ENCODE peak calls at places on chromosome 17, in four cellular contexts. P, M, K and S are unnamed samples.

GRCh38 chr17:70938311-70938710 is 769.0 kb downstream of the KCNJ2 start:
- DNase-seq in P (no peak), M (no peak), K (no peak), S (no peak)

GRCh38 chr17:71252446-71252845 is 868.4 kb upstream of the SOX9 start:
- DNase-seq in P (no peak), M (no peak), K (no peak), S (no peak)

GRCh38 chr17:14356043-14356637 is 55.3 kb downstream of the HS3ST3B1 start:
- DNase-seq in P (peak), M (no peak), K (no peak), S (no peak)

GRCh38 chr17:61157246-61157887 is 242.3 kb upstream of the TBX2 start:
- DNase-seq in P (no peak), M (no peak), K (no peak), S (no peak)

GRCh38 chr17:62673614-62674362 is 46.3 kb downstream of the MRC2 start:
- DNase-seq in P (no peak), M (no peak), K (no peak), S (no peak)

GRCh38 chr17:46818929-46819859 is 702 bp upstream of the WNT3 start:
- DNase-seq in P (peak), M (no peak), K (no peak), S (no peak)

GRCh38 chr17:74055508-74056160 is 147.8 kb upstream of the RPL38 start:
- DNase-seq in P (no peak), M (no peak), K (no peak), S (no peak)

GRCh38 chr17:17763734-17764133 is 73.1 kb downstream of the SREBF1 start:
- DNase-seq in P (no peak), M (no peak), K (no peak), S (no peak)

GRCh38 chr17:59418732-59419166 is 87.3 kb downstream of the YPEL2 start:
- DNase-seq in P (no peak), M (no peak), K (no peak), S (no peak)

GRCh38 chr17:80907281-80907680 is 84.4 kb upstream of the CHMP6 start:
- DNase-seq in P (no peak), M (no peak), K (no peak), S (no peak)

GRCh38 chr17:28370035-28370743 is at the start of gene VTN:
- DNase-seq in P (peak), M (peak), K (no peak), S (no peak)

GRCh38 chr17:7237761-7238417 is 1.4 kb downstream of the PHF23 start:
- DNase-seq in P (peak), M (peak), K (peak), S (no peak)

GRCh38 chr17:80847506-80848230 is 144.0 kb upstream of the CHMP6 start:
- DNase-seq in P (no peak), M (no peak), K (no peak), S (no peak)

GRCh38 chr17:57436565-57436964 is 180.2 kb downstream of the MSI2 start:
- DNase-seq in P (no peak), M (no peak), K (no peak), S (no peak)

GRCh38 chr17:13323990-13324389 is 277.7 kb downstream of the HS3ST3A1 start:
- DNase-seq in P (no peak), M (no peak), K (no peak), S (no peak)

GRCh38 chr17:55303701-55304145 is 39.0 kb downstream of the HLF start:
- DNase-seq in P (no peak), M (no peak), K (no peak), S (no peak)

GRCh38 chr17:61053469-61053868 is 346.2 kb upstream of the TBX2 start:
- DNase-seq in P (no peak), M (no peak), K (no peak), S (no peak)

GRCh38 chr17:70357196-70357595 is 187.9 kb downstream of the KCNJ2 start:
- DNase-seq in P (no peak), M (no peak), K (no peak), S (no peak)

GRCh38 chr17:62653002-62653830 is 25.7 kb downstream of the MRC2 start:
- DNase-seq in P (peak), M (peak), K (no peak), S (no peak)

GRCh38 chr17:6549384-6550036 is 6.8 kb downstream of the PITPNM3 start:
- DNase-seq in P (no peak), M (no peak), K (no peak), S (no peak)

GRCh38 chr17:80163315-80163714 is 6.5 kb upstream of the CARD14 start:
- DNase-seq in P (no peak), M (no peak), K (no peak), S (no peak)

GRCh38 chr17:51165680-51166197 is 472 bp upstream of the NME2 start:
- DNase-seq in P (peak), M (no peak), K (no peak), S (no peak)

GRCh38 chr17:43094129-43094834 is 30.9 kb downstream of the BRCA1 start:
- DNase-seq in P (no peak), M (no peak), K (no peak), S (no peak)

GRCh38 chr17:29778936-29779811 is 150.9 kb downstream of the SSH2 start:
- DNase-seq in P (peak), M (peak), K (peak), S (peak)

GRCh38 chr17:17180141-17180603 is 26.0 kb downstream of the PLD6 start:
- DNase-seq in P (no peak), M (peak), K (no peak), S (no peak)

GRCh38 chr17:81513669-81514484 is 1.3 kb upstream of the ACTG1 start:
- DNase-seq in P (peak), M (peak), K (peak), S (no peak)

GRCh38 chr17:27315796-27316465 is 22.0 kb downstream of the WSB1 start:
- DNase-seq in P (no peak), M (no peak), K (no peak), S (no peak)

GRCh38 chr17:43092891-43093290 is 32.3 kb downstream of the BRCA1 start:
- DNase-seq in P (no peak), M (no peak), K (no peak), S (no peak)

GRCh38 chr17:40086150-40087044 is 14.0 kb downstream of the NR1D1 start:
- DNase-seq in P (peak), M (no peak), K (no peak), S (no peak)

GRCh38 chr17:41777579-41778188 is 8.8 kb downstream of the JUP start:
- DNase-seq in P (no peak), M (peak), K (peak), S (no peak)

GRCh38 chr17:11871773-11872172 is 125.5 kb downstream of the ZNF18 start:
- DNase-seq in P (no peak), M (no peak), K (no peak), S (no peak)
- TF ChIP-seq CTCF in P (peak), M (no peak), K (no peak), S (no peak)

GRCh38 chr17:229130-229944 is 47.9 kb upstream of the DOC2B start:
- DNase-seq in P (no peak), M (peak), K (no peak), S (no peak)
- H3K27ac ChIP-seq in P (no peak), M (peak), K (no peak), S (no peak)

GRCh38 chr17:44878627-44879221 is 20.5 kb downstream of the EFTUD2 start:
- DNase-seq in P (no peak), M (no peak), K (no peak), S (no peak)
- TF ChIP-seq CTCF in P (peak), M (peak), K (peak), S (peak)

GRCh38 chr17:65531508-65532431 is 29.7 kb downstream of the AXIN2 start:
- DNase-seq in P (no peak), M (peak), K (no peak), S (no peak)
- H3K27ac ChIP-seq in P (no peak), M (peak), K (no peak), S (peak)

DNA sequence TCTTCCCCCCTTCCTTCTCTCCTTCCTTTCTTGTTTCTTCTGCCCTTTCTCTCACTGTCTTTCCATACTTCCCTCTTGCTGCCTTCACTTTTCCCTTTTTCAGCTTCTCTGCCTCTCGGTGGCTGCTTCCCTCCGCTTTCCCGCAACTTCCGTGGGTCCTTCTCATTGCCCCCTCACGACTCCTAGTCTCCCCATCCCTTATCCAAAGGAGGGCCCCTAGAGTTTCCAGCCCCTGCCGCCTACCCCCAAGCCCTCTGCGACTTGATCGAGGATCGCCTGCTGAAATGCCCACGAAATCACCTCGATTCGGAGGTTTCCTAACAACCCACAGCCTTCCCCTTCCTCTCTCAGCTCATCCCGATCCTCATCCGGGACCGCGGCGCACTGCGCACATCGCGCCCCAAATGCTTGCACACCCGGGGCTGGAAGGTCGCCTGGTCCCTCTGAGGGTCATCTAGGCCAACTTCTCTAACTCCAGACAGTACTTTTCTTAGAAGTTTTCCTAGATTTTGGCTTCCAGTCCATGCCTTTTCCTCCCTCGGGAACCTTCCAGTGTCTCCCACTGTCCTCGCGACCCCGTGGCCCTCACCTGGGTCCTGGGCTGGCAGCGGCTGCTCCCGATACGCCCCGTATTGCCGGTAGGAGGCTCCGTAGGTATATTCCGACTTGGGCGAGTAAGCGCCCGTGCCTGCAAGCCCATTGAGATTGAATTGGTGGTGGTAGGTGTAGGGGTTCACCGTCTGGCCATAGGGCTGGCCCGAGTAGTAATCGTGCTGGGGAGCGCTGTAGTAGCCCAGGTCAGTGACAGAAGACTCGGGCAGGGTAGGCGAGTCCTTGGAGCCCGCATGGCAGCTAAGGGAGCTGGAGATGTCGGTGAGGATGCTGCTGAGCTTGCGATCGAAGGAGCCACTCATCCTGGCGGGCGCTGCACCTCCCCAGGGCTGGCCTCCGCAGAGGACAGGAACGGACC is 654 bp downstream of the DLX3 start:
- DNase-seq in P (peak), M (no peak), K (no peak), S (peak)
- TF ChIP-seq CTCF in P (peak), M (no peak), K (no peak), S (no peak)

DNA sequence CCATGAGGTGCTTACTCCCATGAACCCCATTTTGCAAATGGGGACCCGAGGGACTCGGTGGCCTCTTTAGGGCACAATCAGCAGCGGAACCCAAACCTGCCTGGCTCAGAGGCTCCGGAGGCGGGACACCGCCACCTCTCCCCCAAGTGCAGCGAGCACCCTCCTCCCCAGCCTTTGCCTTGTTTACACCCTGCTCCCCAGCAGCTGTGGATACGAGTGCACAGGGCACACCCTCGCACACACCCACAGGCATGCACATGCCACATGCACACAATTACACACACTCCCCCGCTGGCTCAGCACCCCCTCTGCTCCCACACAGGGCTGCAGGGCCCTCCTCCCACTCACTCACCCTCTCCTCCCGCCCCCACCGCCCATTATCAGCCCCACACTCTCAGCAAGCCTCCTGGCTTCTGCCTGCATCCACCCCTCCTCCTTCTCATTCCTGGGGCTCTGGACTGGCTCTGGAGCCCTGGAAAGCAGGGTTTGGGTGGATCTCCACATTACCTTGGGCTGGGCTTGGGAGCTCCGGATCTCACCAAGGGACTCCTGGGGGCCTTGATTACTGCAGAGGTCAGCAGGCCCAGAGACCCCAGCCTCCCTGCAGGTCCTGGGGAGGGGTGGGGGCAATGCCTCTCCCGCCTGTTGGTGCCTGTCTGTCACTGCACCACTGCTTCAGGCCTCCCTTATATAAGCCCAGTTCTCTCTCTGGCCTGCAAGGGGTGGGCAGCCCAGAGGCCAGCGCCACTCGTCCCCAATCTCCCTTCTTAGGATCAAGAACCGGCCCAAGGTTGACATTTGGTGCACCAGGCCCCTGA is 6.4 kb downstream of the PDK2 start:
- DNase-seq in P (peak), M (peak), K (no peak), S (no peak)
- H3K27ac ChIP-seq in P (no peak), M (peak), K (no peak), S (peak)